ENCODE peak calls at places on chromosome 20, in seven cellular contexts. S is AG10803, P is IMR-90, A is foreskin fibroblast, I is choroid plexus epithelial cell, E is aorta, X is A673. O is an unnamed sample.
A peak's percentile ranks its signal among the peaks of the same experiment; 100 is the strongest.

GRCh38 chr20:1894471-1894950 is 696 bp upstream of the SIRPA start:
- DNase-seq in S (peak; percentile 64), P (peak; percentile 59), A (peak; percentile 60), I (peak; percentile 61), E (peak; percentile 90), X (peak; percentile 56), O (peak; percentile 85)

GRCh38 chr20:3340443-3340842 is 67.0 kb downstream of the DNAAF9 start:
- DNase-seq in S (peak; percentile 81), P (no peak), A (peak; percentile 42), I (no peak), E (no peak), X (no peak), O (peak; percentile 75)

GRCh38 chr20:46456255-46457028 is 50.0 kb upstream of the ELMO2 start:
- DNase-seq in S (no peak), P (no peak), A (no peak), I (no peak), E (no peak), X (no peak), O (no peak)

GRCh38 chr20:62215020-62215990 is 4.8 kb downstream of the HRH3 start:
- DNase-seq in S (no peak), P (no peak), A (no peak), I (no peak), E (no peak), X (no peak), O (no peak)

GRCh38 chr20:43190332-43190953 is 737 bp upstream of the PTPRT start:
- DNase-seq in S (no peak), P (no peak), A (no peak), I (no peak), E (no peak), X (no peak), O (no peak)

GRCh38 chr20:58342104-58342945 is 32.8 kb downstream of the RAB22A start:
- DNase-seq in S (peak; percentile 62), P (peak; percentile 67), A (peak; percentile 47), I (peak; percentile 65), E (no peak), X (peak; percentile 2), O (no peak)

GRCh38 chr20:62592506-62593177 is 49.7 kb upstream of the SLCO4A1 start:
- DNase-seq in S (no peak), P (no peak), A (no peak), I (no peak), E (no peak), X (no peak), O (no peak)

GRCh38 chr20:59441306-59441705 is 140.9 kb downstream of the EDN3 start:
- DNase-seq in S (no peak), P (no peak), A (no peak), I (no peak), E (no peak), X (no peak), O (no peak)

GRCh38 chr20:59493926-59494325 is 110.4 kb upstream of the PHACTR3 start:
- DNase-seq in S (no peak), P (no peak), A (no peak), I (no peak), E (no peak), X (no peak), O (no peak)

GRCh38 chr20:19815553-19815991 is 57.5 kb downstream of the RIN2 start:
- DNase-seq in S (peak; percentile 99), P (peak; percentile 99), A (peak; percentile 96), I (peak; percentile 99), E (no peak), X (peak; percentile 82), O (peak; percentile 33)

GRCh38 chr20:25077610-25078169 is 4.3 kb downstream of the VSX1 start:
- DNase-seq in S (peak; percentile 33), P (peak; percentile 6), A (peak; percentile 29), I (peak; percentile 53), E (peak; percentile 85), X (no peak), O (peak; percentile 85)

GRCh38 chr20:11716239-11716944 is 201.3 kb upstream of the BTBD3 start:
- DNase-seq in S (peak; percentile 88), P (peak; percentile 90), A (peak; percentile 74), I (peak; percentile 97), E (no peak), X (peak; percentile 60), O (no peak)

GRCh38 chr20:56957737-56958553 is 308.5 kb downstream of the BMP7 start:
- DNase-seq in S (peak; percentile 9), P (no peak), A (no peak), I (peak; percentile 29), E (no peak), X (peak; percentile 64), O (no peak)

GRCh38 chr20:37968726-37969401 is 64.4 kb downstream of the TTI1 start:
- DNase-seq in S (peak; percentile 5), P (no peak), A (no peak), I (no peak), E (no peak), X (peak; percentile 74), O (no peak)

GRCh38 chr20:35831983-35832382 is 60.2 kb downstream of the PHF20 start:
- DNase-seq in S (no peak), P (no peak), A (no peak), I (no peak), E (no peak), X (no peak), O (no peak)

GRCh38 chr20:51566594-51566993 is 24.1 kb upstream of the NFATC2 start:
- DNase-seq in S (no peak), P (no peak), A (no peak), I (no peak), E (no peak), X (no peak), O (no peak)

GRCh38 chr20:19288061-19288460 is 75.6 kb downstream of the SLC24A3 start:
- DNase-seq in S (no peak), P (no peak), A (no peak), I (peak; percentile 49), E (no peak), X (no peak), O (no peak)

GRCh38 chr20:12201289-12201991 is 283.7 kb downstream of the BTBD3 start:
- DNase-seq in S (peak; percentile 63), P (peak; percentile 16), A (peak; percentile 42), I (peak; percentile 23), E (no peak), X (peak; percentile 26), O (no peak)

GRCh38 chr20:36573798-36574277 is 441 bp downstream of the TGIF2 start:
- DNase-seq in S (no peak), P (no peak), A (no peak), I (no peak), E (peak; percentile 83), X (peak; percentile 64), O (peak; percentile 65)

GRCh38 chr20:19828233-19828632 is 70.2 kb downstream of the RIN2 start:
- DNase-seq in S (no peak), P (peak; percentile 82), A (no peak), I (peak; percentile 64), E (no peak), X (peak; percentile 55), O (no peak)

GRCh38 chr20:56511926-56512325 is 12.6 kb upstream of the FAM209A start:
- DNase-seq in S (no peak), P (no peak), A (no peak), I (no peak), E (no peak), X (no peak), O (no peak)

GRCh38 chr20:56715902-56716519 is 86.9 kb downstream of the TFAP2C start:
- DNase-seq in S (no peak), P (no peak), A (no peak), I (no peak), E (no peak), X (no peak), O (no peak)

GRCh38 chr20:17610566-17611289 is 40.9 kb downstream of the DSTN start:
- DNase-seq in S (peak; percentile 18), P (no peak), A (no peak), I (peak; percentile 18), E (peak; percentile 77), X (no peak), O (peak; percentile 50)

GRCh38 chr20:17612287-17612974 is 42.6 kb downstream of the DSTN start:
- DNase-seq in S (peak; percentile 79), P (peak; percentile 50), A (peak; percentile 67), I (peak; percentile 87), E (peak; percentile 83), X (no peak), O (peak; percentile 53)

GRCh38 chr20:17609978-17610377 is 40.1 kb downstream of the DSTN start:
- DNase-seq in S (no peak), P (no peak), A (no peak), I (no peak), E (no peak), X (no peak), O (no peak)

GRCh38 chr20:17611540-17612286 is 41.8 kb downstream of the DSTN start:
- DNase-seq in S (peak; percentile 33), P (no peak), A (no peak), I (peak; percentile 50), E (peak; percentile 78), X (no peak), O (peak; percentile 56)

DNA sequence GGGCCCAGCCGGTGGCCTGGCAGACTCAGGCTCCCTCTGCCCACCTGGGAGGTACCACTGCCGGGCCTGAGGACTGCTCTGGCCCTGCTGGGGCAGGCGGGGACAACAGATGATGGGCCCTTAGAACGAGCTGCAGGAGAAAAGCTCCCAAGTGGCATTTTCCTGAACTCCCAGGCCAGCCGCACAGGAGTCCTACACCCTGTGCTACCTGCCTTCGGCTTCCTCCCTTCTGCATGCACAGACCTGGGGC is 41.3 kb downstream of the DSTN start:
- DNase-seq in S (no peak), P (no peak), A (no peak), I (no peak), E (no peak), X (no peak), O (no peak)
- H3K4me3 ChIP-seq in S (no peak overlapping the region), P (no peak overlapping the region), A (no peak overlapping the region), I (no peak overlapping the region), E (no peak overlapping the region), X (no peak overlapping the region), O (no peak overlapping the region)

DNA sequence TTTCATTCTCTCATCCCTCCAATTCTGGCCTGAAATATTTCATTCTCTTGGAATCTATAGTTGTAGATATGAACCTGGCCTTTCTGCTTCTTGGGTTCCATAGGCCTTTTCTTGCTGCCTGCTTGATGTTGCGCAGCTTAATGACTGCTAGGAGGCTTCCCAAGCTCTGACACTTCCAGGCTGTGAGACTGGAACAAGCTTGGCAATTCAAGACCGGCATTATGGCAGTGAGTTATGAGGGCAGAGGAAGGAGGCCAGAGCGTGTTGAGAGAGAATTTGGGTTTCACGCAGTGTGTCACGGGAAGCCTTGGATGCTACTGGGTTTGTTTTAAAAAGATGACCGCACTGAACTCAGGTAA is 948 bp upstream of the DNAJC5 start:
- DNase-seq in S (peak; percentile 15), P (no peak), A (no peak), I (no peak), E (no peak), X (no peak), O (no peak)
- H3K4me3 ChIP-seq in S (peak overlapping the region; percentile 59), P (no peak overlapping the region), A (peak overlapping the region; percentile 69), I (peak overlapping the region; percentile 67), E (no peak overlapping the region), X (peak overlapping the region; percentile 67), O (peak overlapping the region; percentile 70)

GRCh38 chr20:16541226-16541625 is 32.0 kb downstream of the KIF16B start:
- DNase-seq in S (no peak), P (no peak), A (no peak), I (no peak), E (no peak), X (no peak), O (peak; percentile 85)
- H3K4me3 ChIP-seq in S (no peak overlapping the region), P (no peak overlapping the region), A (no peak overlapping the region), I (no peak overlapping the region), E (no peak overlapping the region), X (no peak overlapping the region), O (no peak overlapping the region)

DNA sequence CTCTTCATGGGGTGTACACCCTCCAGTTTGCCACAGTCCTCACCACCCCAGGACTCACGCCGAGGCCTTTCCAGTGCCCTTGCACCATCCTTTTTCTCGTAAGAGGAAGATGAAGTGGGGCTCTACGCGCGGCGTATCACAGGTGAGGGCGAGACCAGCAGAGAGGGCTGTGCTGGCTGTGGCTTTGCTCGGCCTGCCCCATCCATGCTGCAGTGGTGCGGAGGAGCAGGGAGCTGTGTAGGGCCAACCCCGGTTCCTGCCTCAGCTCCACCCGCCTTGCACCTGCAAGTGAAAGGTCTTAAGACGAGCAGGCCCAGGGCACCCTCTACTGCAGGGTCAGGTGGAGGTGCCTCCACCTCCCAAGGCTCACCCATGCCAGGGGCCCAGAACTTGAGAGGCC is 24.1 kb downstream of the RBCK1 start:
- DNase-seq in S (no peak), P (no peak), A (no peak), I (no peak), E (no peak), X (no peak), O (no peak)
- H3K4me3 ChIP-seq in S (no peak overlapping the region), P (no peak overlapping the region), A (no peak overlapping the region), I (no peak overlapping the region), E (no peak overlapping the region), X (no peak overlapping the region), O (no peak overlapping the region)